ENCODE peak calls at places on chromosomes 4 and X, in six cellular contexts. One of them, this sample, is unnamed.

GRCh38 chrX:17475820-17476219 is 100.8 kb downstream of the NHS start:
- DNase-seq in cardiac fibroblast: peak
- DNase-seq in lower lobe of right lung: no peak
- DNase-seq in lower leg skin: no peak
- DNase-seq in GM13977: no peak
- DNase-seq in osteoblast: no peak
- DNase-seq in this sample: no peak

GRCh38 chrX:66017659-66018170 is 22.2 kb downstream of the VSIG4 start:
- DNase-seq in lower lobe of right lung: no peak
- DNase-seq in lower leg skin: no peak
- DNase-seq in GM13977: no peak
- DNase-seq in cardiac fibroblast: no peak
- DNase-seq in osteoblast: no peak
- DNase-seq in this sample: no peak

GRCh38 chr4:20313237-20314030 is 61.7 kb downstream of the SLIT2 start:
- DNase-seq in lower leg skin: no peak
- DNase-seq in lower lobe of right lung: no peak
- DNase-seq in GM13977: peak
- DNase-seq in cardiac fibroblast: no peak
- DNase-seq in osteoblast: no peak
- DNase-seq in this sample: peak

GRCh38 chr4:145904413-145905177 is 34.0 kb downstream of the ZNF827 start:
- DNase-seq in lower lobe of right lung: no peak
- DNase-seq in osteoblast: peak
- DNase-seq in GM13977: no peak
- DNase-seq in lower leg skin: no peak
- DNase-seq in cardiac fibroblast: no peak
- DNase-seq in this sample: no peak

GRCh38 chr4:95381843-95382580 is 166.8 kb downstream of the UNC5C start:
- DNase-seq in lower leg skin: no peak
- DNase-seq in GM13977: no peak
- DNase-seq in cardiac fibroblast: no peak
- DNase-seq in lower lobe of right lung: no peak
- DNase-seq in osteoblast: no peak
- DNase-seq in this sample: no peak

GRCh38 chr4:163193717-163194116 is 27.0 kb upstream of the NAF1 start:
- DNase-seq in cardiac fibroblast: no peak
- DNase-seq in GM13977: no peak
- DNase-seq in lower lobe of right lung: no peak
- DNase-seq in lower leg skin: no peak
- DNase-seq in osteoblast: no peak
- DNase-seq in this sample: no peak

GRCh38 chrX:20974326-20974725 is 399.9 kb upstream of the CNKSR2 start:
- DNase-seq in cardiac fibroblast: peak
- DNase-seq in lower lobe of right lung: no peak
- DNase-seq in GM13977: no peak
- DNase-seq in osteoblast: no peak
- DNase-seq in lower leg skin: no peak
- DNase-seq in this sample: no peak

GRCh38 chr4:108775921-108776320 is 13.1 kb upstream of the ETNPPL start:
- DNase-seq in cardiac fibroblast: no peak
- DNase-seq in osteoblast: no peak
- DNase-seq in lower lobe of right lung: no peak
- DNase-seq in lower leg skin: no peak
- DNase-seq in GM13977: no peak
- DNase-seq in this sample: no peak

GRCh38 chr4:110629214-110629754 is 6.4 kb upstream of the PITX2 start:
- DNase-seq in cardiac fibroblast: no peak
- DNase-seq in GM13977: no peak
- DNase-seq in osteoblast: peak
- DNase-seq in lower lobe of right lung: no peak
- DNase-seq in lower leg skin: no peak
- DNase-seq in this sample: no peak

GRCh38 chr4:16161866-16162408 is 64.3 kb downstream of the TAPT1 start:
- DNase-seq in lower leg skin: no peak
- DNase-seq in osteoblast: no peak
- DNase-seq in GM13977: no peak
- DNase-seq in cardiac fibroblast: no peak
- DNase-seq in lower lobe of right lung: no peak
- DNase-seq in this sample: no peak
- TF ChIP-seq CTCF in lower leg skin: no peak
- TF ChIP-seq CTCF in osteoblast: no peak
- TF ChIP-seq CTCF in GM13977: no peak
- TF ChIP-seq CTCF in cardiac fibroblast: no peak
- TF ChIP-seq CTCF in lower lobe of right lung: no peak
- TF ChIP-seq CTCF in this sample: no peak

GRCh38 chrX:13791559-13791958 is 25.3 kb downstream of the GPM6B start:
- DNase-seq in lower lobe of right lung: no peak
- DNase-seq in osteoblast: no peak
- DNase-seq in lower leg skin: no peak
- DNase-seq in GM13977: no peak
- DNase-seq in cardiac fibroblast: no peak
- DNase-seq in this sample: no peak

GRCh38 chrX:13790206-13791131 is 26.4 kb downstream of the GPM6B start:
- DNase-seq in lower lobe of right lung: no peak
- DNase-seq in osteoblast: no peak
- DNase-seq in lower leg skin: no peak
- DNase-seq in GM13977: no peak
- DNase-seq in cardiac fibroblast: peak
- DNase-seq in this sample: no peak

GRCh38 chrX:13794417-13794816 is 22.5 kb downstream of the GPM6B start:
- DNase-seq in GM13977: no peak
- DNase-seq in lower lobe of right lung: no peak
- DNase-seq in osteoblast: no peak
- DNase-seq in cardiac fibroblast: no peak
- DNase-seq in lower leg skin: no peak
- DNase-seq in this sample: no peak

GRCh38 chrX:13791145-13791544 is 25.7 kb downstream of the GPM6B start:
- DNase-seq in cardiac fibroblast: no peak
- DNase-seq in lower lobe of right lung: no peak
- DNase-seq in GM13977: no peak
- DNase-seq in lower leg skin: no peak
- DNase-seq in osteoblast: no peak
- DNase-seq in this sample: no peak

GRCh38 chrX:13793897-13794296 is 23.0 kb downstream of the GPM6B start:
- DNase-seq in osteoblast: no peak
- DNase-seq in lower leg skin: no peak
- DNase-seq in cardiac fibroblast: no peak
- DNase-seq in GM13977: no peak
- DNase-seq in lower lobe of right lung: no peak
- DNase-seq in this sample: no peak
- TF ChIP-seq CTCF in osteoblast: no peak
- TF ChIP-seq CTCF in lower leg skin: no peak
- TF ChIP-seq CTCF in cardiac fibroblast: no peak
- TF ChIP-seq CTCF in GM13977: no peak
- TF ChIP-seq CTCF in lower lobe of right lung: no peak
- TF ChIP-seq CTCF in this sample: no peak

GRCh38 chrX:155966876-155967275 is 30.6 kb upstream of the IL9R start:
- DNase-seq in lower leg skin: no peak
- DNase-seq in GM13977: peak
- DNase-seq in lower lobe of right lung: no peak
- DNase-seq in osteoblast: peak
- DNase-seq in cardiac fibroblast: peak
- DNase-seq in this sample: peak
- TF ChIP-seq CTCF in lower leg skin: no peak
- TF ChIP-seq CTCF in GM13977: peak
- TF ChIP-seq CTCF in lower lobe of right lung: peak
- TF ChIP-seq CTCF in osteoblast: peak
- TF ChIP-seq CTCF in cardiac fibroblast: peak
- TF ChIP-seq CTCF in this sample: peak

DNA sequence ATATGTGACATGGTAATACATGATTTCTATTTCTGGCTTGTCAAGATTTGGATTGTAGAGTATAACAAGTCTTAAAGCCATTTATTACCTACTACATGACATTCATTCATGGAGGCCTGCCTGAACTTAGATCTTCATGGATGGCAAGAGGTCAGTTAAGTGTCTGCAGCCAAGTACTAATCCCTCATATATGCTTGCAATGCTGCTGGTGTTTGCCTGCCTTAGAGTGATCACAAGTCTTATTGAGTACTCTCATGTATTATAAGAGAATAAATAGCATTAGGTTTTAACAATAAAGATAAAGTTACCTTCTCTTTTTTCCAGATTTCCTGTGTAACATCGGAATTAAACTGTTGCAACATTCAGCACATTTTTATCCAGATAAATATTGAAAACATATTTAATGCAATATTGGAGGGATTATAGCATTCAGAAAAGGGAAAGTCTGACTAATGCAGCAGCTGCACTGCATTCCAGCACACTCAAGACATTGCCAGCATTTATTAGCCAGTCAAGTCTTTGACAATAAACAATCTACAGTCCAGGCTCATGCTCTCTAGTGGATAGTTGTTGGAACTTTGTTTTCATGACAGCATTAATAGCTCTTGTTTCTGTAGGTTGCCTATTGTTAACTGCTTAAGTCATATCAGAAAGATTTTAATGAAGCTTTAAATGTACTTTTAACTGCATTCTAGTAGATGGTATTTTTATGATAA is 737.1 kb downstream of the FAT4 start:
- DNase-seq in lower leg skin: peak
- DNase-seq in GM13977: no peak
- DNase-seq in osteoblast: no peak
- DNase-seq in cardiac fibroblast: peak
- DNase-seq in lower lobe of right lung: no peak
- DNase-seq in this sample: no peak
- TF ChIP-seq CTCF in lower leg skin: no peak
- TF ChIP-seq CTCF in GM13977: no peak
- TF ChIP-seq CTCF in osteoblast: no peak
- TF ChIP-seq CTCF in cardiac fibroblast: peak
- TF ChIP-seq CTCF in lower lobe of right lung: no peak
- TF ChIP-seq CTCF in this sample: no peak

DNA sequence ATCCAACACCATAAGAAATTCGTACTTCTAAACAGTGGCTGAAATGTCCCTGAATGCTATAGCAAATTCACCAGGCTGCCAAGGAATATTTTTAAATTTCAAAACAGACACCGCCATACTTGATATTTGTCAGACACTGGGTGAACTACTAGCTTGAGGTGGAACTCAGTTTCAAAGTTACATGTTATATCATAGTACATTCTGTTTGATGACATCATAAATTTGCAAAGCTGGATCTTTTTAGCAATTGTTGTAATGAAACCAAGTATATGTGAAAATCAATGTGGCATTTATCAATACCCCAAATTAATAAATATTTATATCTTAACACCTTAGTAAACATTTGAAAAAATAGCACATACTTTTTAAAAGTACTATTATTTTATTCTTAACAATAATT is 14.2 kb downstream of the ART3 start:
- DNase-seq in GM13977: no peak
- DNase-seq in cardiac fibroblast: no peak
- DNase-seq in osteoblast: no peak
- DNase-seq in lower lobe of right lung: no peak
- DNase-seq in lower leg skin: no peak
- DNase-seq in this sample: no peak
- TF ChIP-seq CTCF in GM13977: no peak
- TF ChIP-seq CTCF in cardiac fibroblast: no peak
- TF ChIP-seq CTCF in osteoblast: no peak
- TF ChIP-seq CTCF in lower lobe of right lung: no peak
- TF ChIP-seq CTCF in lower leg skin: no peak
- TF ChIP-seq CTCF in this sample: no peak

GRCh38 chrX:138849521-138849920 is 138.0 kb upstream of the FGF13 start:
- DNase-seq in GM13977: no peak
- DNase-seq in osteoblast: no peak
- DNase-seq in lower lobe of right lung: no peak
- DNase-seq in lower leg skin: no peak
- DNase-seq in cardiac fibroblast: no peak
- DNase-seq in this sample: no peak

GRCh38 chrX:138845791-138846190 is 134.3 kb upstream of the FGF13 start:
- DNase-seq in lower lobe of right lung: no peak
- DNase-seq in lower leg skin: no peak
- DNase-seq in cardiac fibroblast: no peak
- DNase-seq in GM13977: no peak
- DNase-seq in osteoblast: no peak
- DNase-seq in this sample: no peak

DNA sequence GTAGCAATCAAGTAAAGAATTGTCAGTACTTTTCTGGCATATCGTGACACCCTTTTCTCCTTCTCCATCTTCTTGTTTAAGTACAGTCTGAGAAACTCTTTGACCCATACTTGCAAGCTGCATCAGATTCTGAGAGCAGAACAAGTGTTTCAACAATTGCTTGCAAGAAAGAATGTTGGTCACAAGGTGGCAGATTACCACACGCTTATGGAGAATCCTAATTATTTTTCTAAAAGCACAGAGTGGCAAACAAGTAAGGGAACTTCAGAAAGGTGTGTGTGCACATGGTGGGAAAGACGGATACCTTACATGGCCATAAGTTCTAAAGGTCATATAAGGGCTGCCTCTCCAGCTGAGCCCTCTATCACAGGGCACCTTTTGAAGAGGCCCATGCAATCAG is 136.4 kb upstream of the FGF13 start:
- DNase-seq in GM13977: no peak
- DNase-seq in lower leg skin: no peak
- DNase-seq in osteoblast: no peak
- DNase-seq in cardiac fibroblast: peak
- DNase-seq in lower lobe of right lung: no peak
- DNase-seq in this sample: no peak
- TF ChIP-seq CTCF in GM13977: no peak
- TF ChIP-seq CTCF in lower leg skin: no peak
- TF ChIP-seq CTCF in osteoblast: no peak
- TF ChIP-seq CTCF in cardiac fibroblast: no peak
- TF ChIP-seq CTCF in lower lobe of right lung: no peak
- TF ChIP-seq CTCF in this sample: no peak

DNA sequence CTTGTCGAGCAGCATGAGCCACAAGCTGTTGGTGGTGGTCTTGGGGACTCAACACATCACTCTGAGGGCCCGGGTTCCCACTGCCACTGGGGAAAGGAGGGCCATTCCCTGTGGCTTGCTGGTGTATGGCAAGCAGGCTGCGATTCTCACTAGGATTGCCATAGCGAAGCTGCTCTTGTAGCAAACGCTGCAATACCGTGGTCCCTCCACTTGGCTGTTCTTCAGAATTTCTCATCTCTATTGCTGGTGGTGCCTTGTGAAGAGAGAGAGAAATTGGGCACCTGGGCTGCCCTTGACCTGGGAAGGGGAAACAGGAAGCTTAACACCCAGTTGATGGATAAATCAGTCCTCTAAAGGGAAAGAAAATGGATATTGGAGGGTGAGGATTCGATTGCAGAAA is 17.7 kb downstream of the AMOT start:
- DNase-seq in lower lobe of right lung: no peak
- DNase-seq in lower leg skin: no peak
- DNase-seq in GM13977: no peak
- DNase-seq in osteoblast: no peak
- DNase-seq in cardiac fibroblast: no peak
- DNase-seq in this sample: no peak
- TF ChIP-seq CTCF in lower lobe of right lung: no peak
- TF ChIP-seq CTCF in lower leg skin: no peak
- TF ChIP-seq CTCF in GM13977: no peak
- TF ChIP-seq CTCF in osteoblast: no peak
- TF ChIP-seq CTCF in cardiac fibroblast: no peak
- TF ChIP-seq CTCF in this sample: no peak